ENCODE peak calls at places on chromosomes 12 and 14, in four cellular contexts. U is activated CD4-positive, alpha-beta T cell treated with anti-CD3 and anti-CD28 coated beads, Interleukin-2, amount 50 U/mL, for 48 hours; K is MCF 10A; M is GM23338. S is an unnamed sample.

GRCh38 chr12:12582895-12583303 is 20.2 kb upstream of the DUSP16 start:
- DNase-seq in U (peak), K (peak), M (no peak), S (peak)

GRCh38 chr14:63257299-63257698 is 53.1 kb downstream of the RHOJ start:
- DNase-seq in U (no peak), K (no peak), M (no peak), S (no peak)

GRCh38 chr14:99124482-99125104 is 147.4 kb downstream of the BCL11B start:
- DNase-seq in U (no peak), K (no peak), M (no peak), S (no peak)

GRCh38 chr12:19884081-19884480 is 444.8 kb downstream of the AEBP2 start:
- DNase-seq in U (no peak), K (no peak), M (no peak), S (no peak)

GRCh38 chr12:123532021-123532420 is 1.5 kb downstream of the RILPL1 start:
- DNase-seq in U (peak), K (no peak), M (no peak), S (no peak)

GRCh38 chr14:50756300-50756699 is 74.7 kb downstream of the NIN start:
- DNase-seq in U (no peak), K (no peak), M (no peak), S (no peak)

GRCh38 chr12:32116897-32117296 is 10.2 kb downstream of the BICD1 start:
- DNase-seq in U (no peak), K (peak), M (no peak), S (no peak)

GRCh38 chr14:68619805-68620574 is 172.9 kb downstream of the ZFP36L1 start:
- DNase-seq in U (no peak), K (no peak), M (no peak), S (no peak)

GRCh38 chr12:69880566-69880965 is 55.5 kb downstream of the MYRFL start:
- DNase-seq in U (no peak), K (peak), M (peak), S (no peak)

GRCh38 chr12:12441891-12442461 is 85.1 kb downstream of the BORCS5 start:
- DNase-seq in U (peak), K (no peak), M (no peak), S (peak)

GRCh38 chr12:40969796-40970195 is 218.3 kb upstream of the PDZRN4 start:
- DNase-seq in U (no peak), K (no peak), M (peak), S (no peak)

GRCh38 chr12:80958162-80958561 is 20.4 kb upstream of the LIN7A start:
- DNase-seq in U (no peak), K (no peak), M (no peak), S (no peak)

GRCh38 chr12:53551889-53552291 is 44.6 kb upstream of the NPFF start:
- DNase-seq in U (no peak), K (no peak), M (no peak), S (no peak)

GRCh38 chr14:100557658-100558057 is 29.6 kb downstream of the BEGAIN start:
- DNase-seq in U (no peak), K (no peak), M (no peak), S (no peak)

GRCh38 chr12:120249875-120250795 is 15.4 kb downstream of the PXN start:
- DNase-seq in U (peak), K (no peak), M (no peak), S (peak)

GRCh38 chr14:71321556-71322315 is 414.5 kb downstream of the PCNX1 start:
- DNase-seq in U (no peak), K (peak), M (peak), S (no peak)

GRCh38 chr14:105944632-105945610 is 418.5 kb downstream of the TMEM121 start:
- DNase-seq in U (peak), K (peak), M (peak), S (peak)

GRCh38 chr12:75568387-75568786 is 57.0 kb upstream of the KRR1 start:
- DNase-seq in U (no peak), K (no peak), M (no peak), S (no peak)

GRCh38 chr14:35631071-35631805 is 97.3 kb downstream of the INSM2 start:
- DNase-seq in U (no peak), K (no peak), M (peak), S (no peak)

GRCh38 chr14:65242732-65243134 is 140.4 kb upstream of the MAX start:
- DNase-seq in U (no peak), K (no peak), M (no peak), S (no peak)

GRCh38 chr12:7571253-7571652 is 67.7 kb upstream of the CD163 start:
- DNase-seq in U (no peak), K (no peak), M (no peak), S (no peak)

GRCh38 chr12:122523280-122523679 is 3.5 kb downstream of the RSRC2 start:
- DNase-seq in U (no peak), K (peak), M (no peak), S (no peak)

GRCh38 chr12:120468846-120469449 is 600 bp downstream of the SRSF9 start:
- DNase-seq in U (peak), K (peak), M (no peak), S (peak)

GRCh38 chr12:14975451-14975850 is 2.6 kb downstream of the PDE6H start:
- DNase-seq in U (no peak), K (no peak), M (no peak), S (no peak)

GRCh38 chr12:2064078-2064507 is 11.3 kb downstream of the CACNA1C start:
- DNase-seq in U (no peak), K (peak), M (no peak), S (no peak)

GRCh38 chr12:8681129-8681902 is 16.5 kb upstream of the RIMKLB start:
- DNase-seq in U (no peak), K (peak), M (peak), S (no peak)

GRCh38 chr14:64053694-64054669 is 201.2 kb downstream of the SYNE2 start:
- DNase-seq in U (no peak), K (peak), M (no peak), S (no peak)

GRCh38 chr12:98492580-98493140 is 22.7 kb upstream of the TMPO start:
- DNase-seq in U (no peak), K (no peak), M (peak), S (no peak)

GRCh38 chr12:55830601-55831406 is 1.4 kb upstream of the DNAJC14 start:
- DNase-seq in U (peak), K (no peak), M (peak), S (no peak)

GRCh38 chr12:41621288-41621687 is 433.2 kb downstream of the PDZRN4 start:
- DNase-seq in U (no peak), K (no peak), M (no peak), S (no peak)

GRCh38 chr14:66944872-66945271 is 244.4 kb upstream of the GARIN2 start:
- DNase-seq in U (peak), K (peak), M (peak), S (no peak)

GRCh38 chr12:1702708-1703107 is 11.8 kb downstream of the ADIPOR2 start:
- DNase-seq in U (no peak), K (no peak), M (no peak), S (no peak)

GRCh38 chr12:132471011-132471857 is 18.7 kb upstream of the FBRSL1 start:
- DNase-seq in U (no peak), K (no peak), M (no peak), S (no peak)